ENCODE peak calls at places on chromosomes 12 and 14, in five cellular contexts. U, K, R, B and T are unnamed samples.

GRCh38 chr14:59161571-59162175 is 26.8 kb upstream of the DAAM1 start:
- DNase-seq in U (no peak), K (peak), R (no peak), B (no peak), T (no peak)

GRCh38 chr14:91317381-91318313 is 73.1 kb upstream of the GPR68 start:
- DNase-seq in U (no peak), K (peak), R (no peak), B (peak), T (no peak)

GRCh38 chr12:43131304-43131703 is 420.7 kb downstream of the ADAMTS20 start:
- DNase-seq in U (no peak), K (no peak), R (no peak), B (no peak), T (no peak)

GRCh38 chr12:27981874-27982273 is 9.3 kb upstream of the PTHLH start:
- DNase-seq in U (no peak), K (no peak), R (no peak), B (no peak), T (no peak)

GRCh38 chr12:110538869-110539622 is 36.9 kb downstream of the RAD9B start:
- DNase-seq in U (no peak), K (no peak), R (no peak), B (no peak), T (no peak)

GRCh38 chr14:60561845-60562746 is 53.1 kb downstream of the SIX6 start:
- DNase-seq in U (peak), K (no peak), R (peak), B (peak), T (no peak)

GRCh38 chr14:64507376-64508156 is 3.0 kb downstream of the ZBTB1 start:
- DNase-seq in U (peak), K (no peak), R (no peak), B (no peak), T (no peak)

GRCh38 chr12:53996886-53997217 is 3.1 kb upstream of the HOXC9 start:
- DNase-seq in U (no peak), K (no peak), R (no peak), B (no peak), T (no peak)

GRCh38 chr12:107660861-107661415 is 24.7 kb upstream of the PWP1 start:
- DNase-seq in U (no peak), K (no peak), R (no peak), B (no peak), T (no peak)

GRCh38 chr14:77043177-77043983 is 14.9 kb upstream of the IRF2BPL start:
- DNase-seq in U (no peak), K (no peak), R (peak), B (peak), T (no peak)

GRCh38 chr14:23181453-23181852 is 2.0 kb downstream of the SLC7A8 start:
- DNase-seq in U (no peak), K (no peak), R (no peak), B (no peak), T (no peak)

GRCh38 chr14:98189521-98189920 is 1082.5 kb downstream of the BCL11B start:
- DNase-seq in U (no peak), K (peak), R (no peak), B (no peak), T (no peak)

GRCh38 chr12:2683283-2684025 is 111.3 kb upstream of the FKBP4 start:
- DNase-seq in U (no peak), K (no peak), R (no peak), B (no peak), T (no peak)

GRCh38 chr12:67786086-67786485 is 137.5 kb downstream of the DYRK2 start:
- DNase-seq in U (no peak), K (no peak), R (no peak), B (no peak), T (no peak)

GRCh38 chr12:59382678-59383425 is 213.0 kb upstream of the SLC16A7 start:
- DNase-seq in U (no peak), K (no peak), R (no peak), B (no peak), T (no peak)

GRCh38 chr12:70252832-70253231 is 9.6 kb downstream of the CNOT2 start:
- DNase-seq in U (no peak), K (no peak), R (no peak), B (no peak), T (no peak)